ENCODE peak calls at places on chromosomes 3 and 15, in seven cellular contexts. Z, G, Q, D, O, T and U are unnamed samples.
A peak's percentile ranks its signal among the peaks of the same experiment; 100 is the strongest.

GRCh38 chr3:144772372-144772771 is 800.7 kb downstream of the DIPK2A start:
- DNase-seq in D (no peak), Z (no peak), O (no peak), T (no peak), Q (no peak), G (no peak), U (no peak)

GRCh38 chr15:70863450-70864218 is 9.7 kb upstream of the LARP6 start:
- DNase-seq in O (no peak), D (no peak), G (no peak), Z (no peak), T (no peak), Q (peak; percentile 70), U (no peak)

GRCh38 chr3:193095366-193095765 is 145.7 kb upstream of the PLAAT1 start:
- DNase-seq in O (no peak), Z (no peak), D (no peak), T (peak; percentile 92), G (peak; percentile 36), Q (no peak), U (no peak)

GRCh38 chr15:55868707-55869106 is 124.7 kb downstream of the NEDD4 start:
- DNase-seq in D (no peak), Z (no peak), Q (no peak), G (no peak), T (no peak), O (no peak), U (no peak)

GRCh38 chr3:40800343-40800742 is 275.6 kb downstream of the ZNF621 start:
- DNase-seq in D (no peak), G (peak; percentile 13), Q (peak; percentile 54), T (peak; percentile 17), Z (no peak), O (peak; percentile 6), U (no peak)

GRCh38 chr3:105915524-105915923 is 46.7 kb upstream of the CBLB start:
- DNase-seq in T (no peak), O (no peak), D (no peak), Z (no peak), Q (no peak), G (no peak), U (no peak)

GRCh38 chr15:67512140-67512539 is 8.8 kb upstream of the C15orf61 start:
- DNase-seq in T (no peak), O (no peak), Z (no peak), Q (no peak), G (no peak), D (no peak), U (no peak)

GRCh38 chr15:67134577-67135492 is 69.4 kb downstream of the SMAD3 start:
- DNase-seq in T (peak; percentile 42), D (no peak), Z (no peak), G (no peak), Q (peak; percentile 51), O (no peak), U (no peak)

GRCh38 chr3:155242342-155242741 is 51.1 kb downstream of the STRIT1 start:
- DNase-seq in O (no peak), Z (no peak), T (no peak), G (no peak), Q (no peak), D (no peak), U (no peak)

GRCh38 chr15:58019503-58020376 is 45.8 kb downstream of the ALDH1A2 start:
- DNase-seq in D (no peak), O (no peak), Z (no peak), T (no peak), G (no peak), Q (no peak), U (no peak)

GRCh38 chr3:42195879-42196330 is 70.1 kb downstream of the CCK start:
- DNase-seq in T (no peak), Q (no peak), D (no peak), O (no peak), G (no peak), Z (no peak), U (no peak)

GRCh38 chr15:60905587-60905986 is 323.5 kb downstream of the RORA start:
- DNase-seq in Z (no peak), T (peak; percentile 17), Q (no peak), O (peak; percentile 12), G (peak; percentile 43), D (no peak), U (no peak)

GRCh38 chr3:105747621-105748165 is 121.1 kb downstream of the CBLB start:
- DNase-seq in Z (no peak), O (no peak), G (no peak), Q (no peak), T (no peak), D (no peak), U (no peak)

GRCh38 chr3:60322334-60322856 is 928.9 kb downstream of the FHIT start:
- DNase-seq in G (no peak), D (no peak), Q (no peak), O (peak; percentile 40), T (no peak), Z (no peak), U (no peak)

GRCh38 chr3:28286595-28286994 is 45.2 kb downstream of the CMC1 start:
- DNase-seq in D (no peak), Q (no peak), O (peak; percentile 70), G (no peak), Z (no peak), T (no peak), U (no peak)

GRCh38 chr15:26656080-26656479 is 116.8 kb downstream of the GABRB3 start:
- DNase-seq in T (no peak), Q (no peak), Z (no peak), G (no peak), O (no peak), D (no peak), U (no peak)

GRCh38 chr3:32575451-32575850 is 4.8 kb upstream of the DYNC1LI1 start:
- DNase-seq in T (no peak), Z (no peak), D (no peak), O (no peak), G (no peak), Q (no peak), U (no peak)

GRCh38 chr3:70078778-70079177 is 79.2 kb downstream of the SAMMSON start:
- DNase-seq in T (no peak), O (no peak), Z (no peak), D (no peak), G (no peak), Q (no peak), U (no peak)

GRCh38 chr15:69031013-69032001 is 16.8 kb downstream of the NOX5 start:
- DNase-seq in D (peak; percentile 86), Z (peak; percentile 56), O (peak; percentile 52), G (peak; percentile 29), Q (no peak), T (peak; percentile 40), U (peak; percentile 36)

GRCh38 chr3:15794303-15794771 is 3.4 kb downstream of the ANKRD28 start:
- DNase-seq in Z (no peak), D (no peak), T (no peak), G (no peak), O (no peak), Q (no peak), U (no peak)

GRCh38 chr3:122513386-122514122 is 1.2 kb downstream of the KPNA1 start:
- DNase-seq in O (peak; percentile 22), Z (no peak), Q (no peak), T (no peak), G (no peak), D (no peak), U (no peak)

GRCh38 chr15:35020974-35021373 is 32.9 kb upstream of the ZNF770 start:
- DNase-seq in D (no peak), O (no peak), Z (no peak), T (no peak), Q (no peak), G (no peak), U (no peak)
- H3K4me1 ChIP-seq in D (peaks cover 4% of the 10 kb centered on the region), O (no peaks in the 10 kb centered on the region), Z (no peaks in the 10 kb centered on the region), T (no peaks in the 10 kb centered on the region), Q (peaks cover 6% of the 10 kb centered on the region), G (no peaks in the 10 kb centered on the region), U (peaks cover 2% of the 10 kb centered on the region)

DNA sequence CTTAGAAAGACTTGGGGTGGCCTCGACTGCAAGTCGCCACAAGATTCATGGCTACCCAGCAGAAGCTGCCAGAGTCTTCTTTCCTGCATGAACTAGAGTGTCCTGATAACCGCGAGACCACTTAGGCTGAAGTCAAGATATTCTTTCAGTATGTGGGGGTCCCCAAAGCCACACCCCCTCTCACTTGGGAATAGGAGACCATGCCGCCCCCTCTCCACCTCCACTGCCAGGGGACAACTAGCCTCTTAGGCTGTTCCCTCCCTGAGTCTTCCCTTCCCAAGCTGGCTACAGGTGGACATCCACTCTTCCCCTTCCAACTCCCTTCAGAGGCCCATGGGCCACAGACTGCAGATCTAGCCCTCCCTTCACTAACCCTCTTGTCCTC is 1.3 kb upstream of the CCDC12 start:
- DNase-seq in Q (no peak), T (no peak), D (no peak), Z (peak; percentile 49), G (no peak), O (no peak), U (no peak)
- H3K27ac ChIP-seq in Q (peak overlapping the region; percentile 75), T (peak overlapping the region; percentile 72), D (no peak overlapping the region), Z (peak overlapping the region; percentile 95), G (peak overlapping the region; percentile 95), O (peak overlapping the region; percentile 25), U (no peak overlapping the region)

GRCh38 chr3:173750095-173750494 is 352.6 kb downstream of the NLGN1 start:
- DNase-seq in O (no peak), D (no peak), Z (no peak), Q (no peak), T (no peak), G (no peak), U (no peak)

GRCh38 chr3:173755161-173755560 is 357.6 kb downstream of the NLGN1 start:
- DNase-seq in T (no peak), O (no peak), G (no peak), D (no peak), Q (no peak), Z (no peak), U (no peak)

GRCh38 chr3:173748140-173748539 is 350.6 kb downstream of the NLGN1 start:
- DNase-seq in T (no peak), Q (no peak), O (no peak), Z (no peak), G (no peak), D (no peak), U (no peak)

GRCh38 chr3:173750591-173750990 is 353.0 kb downstream of the NLGN1 start:
- DNase-seq in Z (no peak), T (no peak), Q (no peak), G (no peak), O (no peak), D (no peak), U (no peak)

GRCh38 chr3:173753593-173753992 is 356.0 kb downstream of the NLGN1 start:
- DNase-seq in Z (no peak), O (no peak), D (no peak), Q (no peak), G (no peak), T (no peak), U (no peak)
- H3K4me1 ChIP-seq in Z (no peaks in the 10 kb centered on the region), O (no peaks in the 10 kb centered on the region), D (no peaks in the 10 kb centered on the region), Q (peaks cover 9% of the 10 kb centered on the region), G (no peaks in the 10 kb centered on the region), T (no peaks in the 10 kb centered on the region), U (no peaks in the 10 kb centered on the region)

DNA sequence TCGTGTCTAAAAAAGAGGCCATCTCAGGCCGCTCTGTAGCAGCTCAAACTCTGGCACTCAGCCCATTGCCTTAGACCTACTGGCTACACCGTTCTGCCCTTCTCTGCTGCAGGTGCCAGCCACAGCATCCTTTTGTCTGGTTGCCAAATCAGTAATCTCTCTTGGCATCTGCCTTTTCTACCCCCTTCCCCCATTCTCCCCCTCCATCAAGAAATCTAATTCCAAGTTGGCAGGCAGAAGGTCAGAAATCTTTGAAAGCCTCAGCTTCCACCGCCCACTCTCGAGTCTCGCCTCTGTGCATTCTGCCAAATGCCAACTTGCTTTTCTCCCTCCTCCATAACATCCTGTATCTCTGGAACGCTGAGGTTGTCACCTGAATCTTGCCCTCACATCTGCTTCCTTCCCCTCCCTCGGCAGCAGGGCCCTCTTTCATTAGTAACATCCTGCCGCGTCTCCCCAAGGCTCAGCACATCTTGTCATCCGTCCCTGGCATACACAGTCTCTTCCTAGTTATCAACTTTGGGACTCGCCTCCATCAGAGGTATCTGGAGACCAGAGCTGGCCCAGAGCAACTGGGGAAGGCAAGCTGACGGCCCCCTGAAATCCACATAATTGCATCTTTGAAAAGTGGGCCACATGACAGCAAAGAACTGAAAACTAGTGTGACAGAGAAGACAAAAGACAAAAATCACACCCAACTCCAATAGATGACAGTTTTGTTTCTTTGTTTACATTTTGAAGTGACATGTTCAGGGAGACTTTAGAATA is 312.0 kb upstream of the CCDC54 start:
- DNase-seq in D (no peak), Q (no peak), O (no peak), G (no peak), T (peak; percentile 5), Z (no peak), U (peak; percentile 32)
- H3K27ac ChIP-seq in D (no peak overlapping the region), Q (no peak overlapping the region), O (no peak overlapping the region), G (no peak overlapping the region), T (no peak overlapping the region), Z (peak overlapping the region; percentile 27), U (no peak overlapping the region)